ENCODE peak calls at places on chromosome 16, in eight cellular contexts. One of them, this sample, is unnamed.

GRCh38 chr16:53876811-53877210 is 172.9 kb downstream of the FTO start:
- DNase-seq in tibial nerve: no peak
- DNase-seq in transverse colon: no peak
- DNase-seq in ovary: no peak
- DNase-seq in A549: no peak
- DNase-seq in stomach: no peak
- DNase-seq in sigmoid colon: no peak
- DNase-seq in H1: no peak
- DNase-seq in this sample: no peak

GRCh38 chr16:15034266-15035162 is 21.4 kb downstream of the NTAN1 start:
- DNase-seq in tibial nerve: no peak
- DNase-seq in transverse colon: no peak
- DNase-seq in ovary: no peak
- DNase-seq in A549: no peak
- DNase-seq in stomach: no peak
- DNase-seq in sigmoid colon: peak
- DNase-seq in H1: no peak
- DNase-seq in this sample: peak

GRCh38 chr16:87052506-87052905 is 264.7 kb downstream of the C16orf95 start:
- DNase-seq in tibial nerve: no peak
- DNase-seq in transverse colon: no peak
- DNase-seq in ovary: no peak
- DNase-seq in A549: no peak
- DNase-seq in stomach: no peak
- DNase-seq in sigmoid colon: no peak
- DNase-seq in H1: no peak
- DNase-seq in this sample: no peak

GRCh38 chr16:15509593-15510520 is 75.5 kb downstream of the BMERB1 start:
- DNase-seq in tibial nerve: no peak
- DNase-seq in transverse colon: no peak
- DNase-seq in ovary: no peak
- DNase-seq in A549: no peak
- DNase-seq in stomach: no peak
- DNase-seq in sigmoid colon: no peak
- DNase-seq in H1: peak
- DNase-seq in this sample: no peak

GRCh38 chr16:22633280-22633679 is 122.6 kb downstream of the NPIPB5 start:
- DNase-seq in tibial nerve: no peak
- DNase-seq in transverse colon: no peak
- DNase-seq in ovary: no peak
- DNase-seq in A549: no peak
- DNase-seq in stomach: no peak
- DNase-seq in sigmoid colon: no peak
- DNase-seq in H1: no peak
- DNase-seq in this sample: no peak

GRCh38 chr16:48062681-48063080 is 93.1 kb downstream of the ABCC12 start:
- DNase-seq in tibial nerve: no peak
- DNase-seq in transverse colon: no peak
- DNase-seq in ovary: no peak
- DNase-seq in A549: no peak
- DNase-seq in stomach: no peak
- DNase-seq in sigmoid colon: no peak
- DNase-seq in H1: no peak
- DNase-seq in this sample: no peak

GRCh38 chr16:87897563-87898505 is 28.5 kb upstream of the SLC7A5 start:
- DNase-seq in tibial nerve: no peak
- DNase-seq in transverse colon: no peak
- DNase-seq in ovary: no peak
- DNase-seq in A549: no peak
- DNase-seq in stomach: no peak
- DNase-seq in sigmoid colon: no peak
- DNase-seq in H1: no peak
- DNase-seq in this sample: no peak

GRCh38 chr16:19808061-19808621 is 76.5 kb downstream of the GPRC5B start:
- DNase-seq in tibial nerve: no peak
- DNase-seq in transverse colon: no peak
- DNase-seq in ovary: no peak
- DNase-seq in A549: peak
- DNase-seq in stomach: peak
- DNase-seq in sigmoid colon: peak
- DNase-seq in H1: no peak
- DNase-seq in this sample: no peak

GRCh38 chr16:82655315-82655714 is 28.5 kb downstream of the CDH13 start:
- DNase-seq in tibial nerve: no peak
- DNase-seq in transverse colon: peak
- DNase-seq in ovary: no peak
- DNase-seq in A549: no peak
- DNase-seq in stomach: peak
- DNase-seq in sigmoid colon: peak
- DNase-seq in H1: no peak
- DNase-seq in this sample: no peak

GRCh38 chr16:56871172-56871593 is 6.2 kb downstream of the SLC12A3 start:
- DNase-seq in tibial nerve: no peak
- DNase-seq in transverse colon: peak
- DNase-seq in ovary: no peak
- DNase-seq in A549: no peak
- DNase-seq in stomach: peak
- DNase-seq in sigmoid colon: no peak
- DNase-seq in H1: no peak
- DNase-seq in this sample: no peak

GRCh38 chr16:21973945-21974344 is 20.8 kb downstream of the UQCRC2 start:
- DNase-seq in tibial nerve: no peak
- DNase-seq in transverse colon: no peak
- DNase-seq in ovary: no peak
- DNase-seq in A549: no peak
- DNase-seq in stomach: no peak
- DNase-seq in sigmoid colon: no peak
- DNase-seq in H1: no peak
- DNase-seq in this sample: no peak

GRCh38 chr16:68907297-68907999 is 64.1 kb downstream of the TANGO6 start:
- DNase-seq in tibial nerve: no peak
- DNase-seq in transverse colon: no peak
- DNase-seq in ovary: no peak
- DNase-seq in A549: no peak
- DNase-seq in stomach: no peak
- DNase-seq in sigmoid colon: no peak
- DNase-seq in H1: no peak
- DNase-seq in this sample: no peak

GRCh38 chr16:53893731-53894435 is 189.9 kb downstream of the FTO start:
- DNase-seq in tibial nerve: no peak
- DNase-seq in transverse colon: peak
- DNase-seq in ovary: peak
- DNase-seq in A549: no peak
- DNase-seq in stomach: no peak
- DNase-seq in sigmoid colon: no peak
- DNase-seq in H1: no peak
- DNase-seq in this sample: no peak

GRCh38 chr16:19967561-19967960 is 82.9 kb upstream of the GPRC5B start:
- DNase-seq in tibial nerve: no peak
- DNase-seq in transverse colon: no peak
- DNase-seq in ovary: no peak
- DNase-seq in A549: no peak
- DNase-seq in stomach: no peak
- DNase-seq in sigmoid colon: no peak
- DNase-seq in H1: no peak
- DNase-seq in this sample: no peak

GRCh38 chr16:46899443-46900143 is 15.4 kb downstream of the GPT2 start:
- DNase-seq in tibial nerve: no peak
- DNase-seq in transverse colon: no peak
- DNase-seq in ovary: no peak
- DNase-seq in A549: no peak
- DNase-seq in stomach: no peak
- DNase-seq in sigmoid colon: no peak
- DNase-seq in H1: no peak
- DNase-seq in this sample: no peak

GRCh38 chr16:23837553-23838308 is 1.9 kb downstream of the PRKCB start:
- DNase-seq in tibial nerve: no peak
- DNase-seq in transverse colon: no peak
- DNase-seq in ovary: no peak
- DNase-seq in A549: no peak
- DNase-seq in stomach: no peak
- DNase-seq in sigmoid colon: no peak
- DNase-seq in H1: no peak
- DNase-seq in this sample: no peak
- H3K27ac ChIP-seq in tibial nerve: no peak
- H3K27ac ChIP-seq in transverse colon: peak
- H3K27ac ChIP-seq in ovary: no peak
- H3K27ac ChIP-seq in A549: no peak
- H3K27ac ChIP-seq in stomach: no peak
- H3K27ac ChIP-seq in sigmoid colon: no peak
- H3K27ac ChIP-seq in H1: no peak
- H3K27ac ChIP-seq in this sample: no peak

GRCh38 chr16:11205754-11206459 is 50.1 kb downstream of the SOCS1 start:
- DNase-seq in tibial nerve: no peak
- DNase-seq in transverse colon: peak
- DNase-seq in ovary: no peak
- DNase-seq in A549: no peak
- DNase-seq in stomach: peak
- DNase-seq in sigmoid colon: no peak
- DNase-seq in H1: no peak
- DNase-seq in this sample: no peak
- TF ChIP-seq POLR2A in tibial nerve: no peak
- TF ChIP-seq POLR2A in transverse colon: no peak
- TF ChIP-seq POLR2A in ovary: no peak
- TF ChIP-seq POLR2A in A549: no peak
- TF ChIP-seq POLR2A in stomach: no peak
- TF ChIP-seq POLR2A in sigmoid colon: no peak
- TF ChIP-seq POLR2A in H1: no peak
- TF ChIP-seq POLR2A in this sample: no peak

GRCh38 chr16:73052441-73053030 is 4.6 kb upstream of the ZFHX3 start:
- DNase-seq in tibial nerve: no peak
- DNase-seq in transverse colon: no peak
- DNase-seq in ovary: no peak
- DNase-seq in A549: no peak
- DNase-seq in stomach: no peak
- DNase-seq in sigmoid colon: peak
- DNase-seq in H1: no peak
- DNase-seq in this sample: no peak

GRCh38 chr16:73054131-73054496 is 6.2 kb upstream of the ZFHX3 start:
- DNase-seq in tibial nerve: no peak
- DNase-seq in transverse colon: no peak
- DNase-seq in ovary: no peak
- DNase-seq in A549: no peak
- DNase-seq in stomach: no peak
- DNase-seq in sigmoid colon: peak
- DNase-seq in H1: no peak
- DNase-seq in this sample: no peak

GRCh38 chr16:73053038-73053378 is 5.1 kb upstream of the ZFHX3 start:
- DNase-seq in tibial nerve: no peak
- DNase-seq in transverse colon: no peak
- DNase-seq in ovary: no peak
- DNase-seq in A549: no peak
- DNase-seq in stomach: no peak
- DNase-seq in sigmoid colon: no peak
- DNase-seq in H1: no peak
- DNase-seq in this sample: no peak

GRCh38 chr16:73054732-73055481 is 7.0 kb upstream of the ZFHX3 start:
- DNase-seq in tibial nerve: no peak
- DNase-seq in transverse colon: no peak
- DNase-seq in ovary: no peak
- DNase-seq in A549: no peak
- DNase-seq in stomach: no peak
- DNase-seq in sigmoid colon: peak
- DNase-seq in H1: no peak
- DNase-seq in this sample: no peak

DNA sequence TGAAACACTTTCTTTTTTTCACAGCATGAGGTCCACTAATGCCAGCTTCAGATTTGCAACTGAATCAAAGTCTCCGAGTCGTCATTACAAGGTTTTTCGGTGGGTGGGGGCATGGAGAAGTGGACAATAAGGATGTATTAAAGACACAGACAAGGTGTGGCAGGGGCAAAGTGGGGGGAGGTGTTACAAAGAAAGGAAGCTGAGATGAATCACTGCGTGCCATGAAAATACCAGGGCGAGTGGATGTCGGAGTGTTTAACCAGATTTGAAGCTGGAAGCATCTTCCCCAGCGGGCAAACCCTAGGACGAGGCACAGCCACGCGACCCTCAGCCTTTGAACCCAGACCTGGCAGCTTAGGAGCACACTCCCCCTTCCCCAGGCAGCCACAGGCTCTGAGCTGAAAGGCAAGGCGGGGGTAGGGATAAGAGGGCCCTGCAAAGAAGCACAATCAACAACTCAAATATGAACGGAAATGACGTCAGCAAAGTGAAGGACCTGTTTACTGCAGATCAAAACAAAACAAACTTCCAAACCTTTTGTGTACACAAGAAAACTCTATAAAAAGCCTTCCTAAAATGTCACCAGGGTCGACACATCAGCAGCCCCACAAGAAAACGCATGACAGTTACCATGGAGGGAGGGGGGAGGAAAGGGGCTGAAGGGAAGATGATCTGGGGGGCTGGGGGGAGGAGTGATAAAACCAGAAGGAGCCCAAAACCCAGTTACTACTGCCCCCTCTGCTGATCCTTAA is 5.6 kb upstream of the ZFHX3 start:
- DNase-seq in tibial nerve: no peak
- DNase-seq in transverse colon: no peak
- DNase-seq in ovary: no peak
- DNase-seq in A549: peak
- DNase-seq in stomach: no peak
- DNase-seq in sigmoid colon: peak
- DNase-seq in H1: no peak
- DNase-seq in this sample: no peak
- TF ChIP-seq EP300 in tibial nerve: no peak
- TF ChIP-seq EP300 in transverse colon: no peak
- TF ChIP-seq EP300 in ovary: no peak
- TF ChIP-seq EP300 in A549: peak
- TF ChIP-seq EP300 in stomach: no peak
- TF ChIP-seq EP300 in sigmoid colon: no peak
- TF ChIP-seq EP300 in H1: no peak
- TF ChIP-seq EP300 in this sample: no peak

GRCh38 chr16:27428035-27428785 is 26.2 kb downstream of the IL21R start:
- DNase-seq in tibial nerve: no peak
- DNase-seq in transverse colon: no peak
- DNase-seq in ovary: peak
- DNase-seq in A549: no peak
- DNase-seq in stomach: no peak
- DNase-seq in sigmoid colon: peak
- DNase-seq in H1: peak
- DNase-seq in this sample: peak

GRCh38 chr16:27424772-27425498 is 23.0 kb downstream of the IL21R start:
- DNase-seq in tibial nerve: no peak
- DNase-seq in transverse colon: no peak
- DNase-seq in ovary: peak
- DNase-seq in A549: no peak
- DNase-seq in stomach: no peak
- DNase-seq in sigmoid colon: peak
- DNase-seq in H1: no peak
- DNase-seq in this sample: peak

GRCh38 chr16:27427538-27427937 is 25.6 kb downstream of the IL21R start:
- DNase-seq in tibial nerve: no peak
- DNase-seq in transverse colon: no peak
- DNase-seq in ovary: no peak
- DNase-seq in A549: no peak
- DNase-seq in stomach: peak
- DNase-seq in sigmoid colon: peak
- DNase-seq in H1: no peak
- DNase-seq in this sample: no peak

GRCh38 chr16:27425961-27426360 is 24.0 kb downstream of the IL21R start:
- DNase-seq in tibial nerve: no peak
- DNase-seq in transverse colon: no peak
- DNase-seq in ovary: no peak
- DNase-seq in A549: no peak
- DNase-seq in stomach: no peak
- DNase-seq in sigmoid colon: no peak
- DNase-seq in H1: no peak
- DNase-seq in this sample: peak

GRCh38 chr16:27426423-27427408 is 24.7 kb downstream of the IL21R start:
- DNase-seq in tibial nerve: no peak
- DNase-seq in transverse colon: peak
- DNase-seq in ovary: peak
- DNase-seq in A549: no peak
- DNase-seq in stomach: peak
- DNase-seq in sigmoid colon: peak
- DNase-seq in H1: peak
- DNase-seq in this sample: peak
- H3K27ac ChIP-seq in tibial nerve: no peak
- H3K27ac ChIP-seq in transverse colon: no peak
- H3K27ac ChIP-seq in ovary: no peak
- H3K27ac ChIP-seq in A549: no peak
- H3K27ac ChIP-seq in stomach: no peak
- H3K27ac ChIP-seq in sigmoid colon: no peak
- H3K27ac ChIP-seq in H1: no peak
- H3K27ac ChIP-seq in this sample: no peak